ENCODE peak calls at places on chromosomes 6 and 20, in seven cellular contexts. W is spleen, S is K562, L is right lobe of liver, X is HCT116, Z is thyroid gland, H is IMR-90. K is an unnamed sample.

GRCh38 chr6:136439514-136440186 is 110.6 kb downstream of the MAP7 start:
- DNase-seq in W (no peak), S (no peak), L (no peak), X (no peak), Z (no peak), H (no peak), K (no peak)

GRCh38 chr6:80540700-80541099 is 434.2 kb downstream of the BCKDHB start:
- DNase-seq in W (no peak), S (no peak), L (no peak), X (no peak), Z (no peak), H (peak; percentile 13), K (no peak)

GRCh38 chr6:41767112-41767946 is 12.4 kb downstream of the FRS3 start:
- DNase-seq in W (no peak), S (peak; percentile 78), L (no peak), X (no peak), Z (no peak), H (peak; percentile 87), K (peak; percentile 91)

GRCh38 chr20:50284811-50285375 is 94.3 kb downstream of the CEBPB start:
- DNase-seq in W (no peak), S (no peak), L (no peak), X (no peak), Z (peak; percentile 53), H (no peak), K (no peak)

GRCh38 chr20:32007787-32008616 is 2.2 kb upstream of the CCM2L start:
- DNase-seq in W (peak; percentile 87), S (no peak), L (peak; percentile 45), X (no peak), Z (peak; percentile 13), H (no peak), K (no peak)

GRCh38 chr6:147852772-147853171 is 344.3 kb downstream of the SAMD5 start:
- DNase-seq in W (no peak), S (no peak), L (no peak), X (no peak), Z (no peak), H (peak; percentile 20), K (no peak)

GRCh38 chr6:31163922-31164321 is 5.5 kb downstream of the TCF19 start:
- DNase-seq in W (no peak), S (no peak), L (no peak), X (peak; percentile 13), Z (no peak), H (peak; percentile 16), K (no peak)

GRCh38 chr20:16241911-16242310 is 331.3 kb downstream of the KIF16B start:
- DNase-seq in W (no peak), S (no peak), L (no peak), X (peak; percentile 2), Z (no peak), H (no peak), K (no peak)

GRCh38 chr6:114342086-114342825 is 567 bp downstream of the HS3ST5 start:
- DNase-seq in W (peak; percentile 73), S (no peak), L (peak; percentile 18), X (no peak), Z (peak; percentile 7), H (no peak), K (no peak)

GRCh38 chr6:79377047-79377446 is 142.6 kb upstream of the HMGN3 start:
- DNase-seq in W (no peak), S (no peak), L (no peak), X (no peak), Z (no peak), H (no peak), K (no peak)

GRCh38 chr6:14290448-14291388 is 173.1 kb downstream of the CD83 start:
- DNase-seq in W (no peak), S (no peak), L (no peak), X (no peak), Z (no peak), H (no peak), K (no peak)

GRCh38 chr6:38259736-38260135 is 380.0 kb downstream of the BTBD9 start:
- DNase-seq in W (no peak), S (no peak), L (no peak), X (no peak), Z (no peak), H (peak; percentile 87), K (no peak)

GRCh38 chr20:32761831-32762753 is at the start of gene DNMT3B:
- DNase-seq in W (peak; percentile 91), S (peak; percentile 99), L (peak; percentile 84), X (peak; percentile 41), Z (peak; percentile 87), H (peak; percentile 73), K (peak; percentile 44)

GRCh38 chr6:39303425-39304153 is 10.6 kb downstream of the KCNK17 start:
- DNase-seq in W (no peak), S (no peak), L (no peak), X (no peak), Z (no peak), H (no peak), K (no peak)

GRCh38 chr20:22652685-22653568 is 68.6 kb upstream of the FOXA2 start:
- DNase-seq in W (no peak), S (no peak), L (no peak), X (no peak), Z (no peak), H (no peak), K (no peak)

GRCh38 chr6:27333642-27334040 is 21.6 kb upstream of the POM121L2 start:
- DNase-seq in W (no peak), S (no peak), L (no peak), X (no peak), Z (no peak), H (no peak), K (no peak)
- H3K4me3 ChIP-seq in W (no peak overlapping the region), S (peak overlapping the region; percentile 64), L (no peak overlapping the region), X (peak overlapping the region; percentile 47), Z (no peak overlapping the region), H (no peak overlapping the region), K (no peak overlapping the region)

GRCh38 chr6:93454533-93454932 is 35.2 kb upstream of the EPHA7 start:
- DNase-seq in W (no peak), S (no peak), L (no peak), X (no peak), Z (no peak), H (no peak), K (no peak)
- TF ChIP-seq CTCF in W (no peak), S (no peak), L (no peak), X (no peak), Z (no peak), H (no peak), K (no peak)

GRCh38 chr20:62808211-62808865 is 3.7 kb downstream of the OGFR start:
- DNase-seq in W (peak; percentile 94), S (peak; percentile 81), L (peak; percentile 72), X (no peak), Z (peak; percentile 57), H (peak; percentile 48), K (no peak)
- TF ChIP-seq POLR2A in W (no peak), S (no peak), L (no peak), X (no peak), Z (no peak), H (no peak), K (no peak)

GRCh38 chr6:27545271-27546046 is 72.6 kb upstream of the ZNF184 start:
- DNase-seq in W (no peak), S (peak; percentile 76), L (no peak), X (peak; percentile 74), Z (no peak), H (peak; percentile 76), K (no peak)

GRCh38 chr6:27546522-27546921 is 73.6 kb upstream of the ZNF184 start:
- DNase-seq in W (no peak), S (no peak), L (no peak), X (no peak), Z (no peak), H (no peak), K (no peak)

GRCh38 chr6:27544612-27545260 is 71.8 kb upstream of the ZNF184 start:
- DNase-seq in W (no peak), S (no peak), L (no peak), X (no peak), Z (no peak), H (no peak), K (no peak)

GRCh38 chr6:27550692-27551091 is 77.8 kb upstream of the ZNF184 start:
- DNase-seq in W (no peak), S (no peak), L (no peak), X (no peak), Z (no peak), H (no peak), K (no peak)

DNA sequence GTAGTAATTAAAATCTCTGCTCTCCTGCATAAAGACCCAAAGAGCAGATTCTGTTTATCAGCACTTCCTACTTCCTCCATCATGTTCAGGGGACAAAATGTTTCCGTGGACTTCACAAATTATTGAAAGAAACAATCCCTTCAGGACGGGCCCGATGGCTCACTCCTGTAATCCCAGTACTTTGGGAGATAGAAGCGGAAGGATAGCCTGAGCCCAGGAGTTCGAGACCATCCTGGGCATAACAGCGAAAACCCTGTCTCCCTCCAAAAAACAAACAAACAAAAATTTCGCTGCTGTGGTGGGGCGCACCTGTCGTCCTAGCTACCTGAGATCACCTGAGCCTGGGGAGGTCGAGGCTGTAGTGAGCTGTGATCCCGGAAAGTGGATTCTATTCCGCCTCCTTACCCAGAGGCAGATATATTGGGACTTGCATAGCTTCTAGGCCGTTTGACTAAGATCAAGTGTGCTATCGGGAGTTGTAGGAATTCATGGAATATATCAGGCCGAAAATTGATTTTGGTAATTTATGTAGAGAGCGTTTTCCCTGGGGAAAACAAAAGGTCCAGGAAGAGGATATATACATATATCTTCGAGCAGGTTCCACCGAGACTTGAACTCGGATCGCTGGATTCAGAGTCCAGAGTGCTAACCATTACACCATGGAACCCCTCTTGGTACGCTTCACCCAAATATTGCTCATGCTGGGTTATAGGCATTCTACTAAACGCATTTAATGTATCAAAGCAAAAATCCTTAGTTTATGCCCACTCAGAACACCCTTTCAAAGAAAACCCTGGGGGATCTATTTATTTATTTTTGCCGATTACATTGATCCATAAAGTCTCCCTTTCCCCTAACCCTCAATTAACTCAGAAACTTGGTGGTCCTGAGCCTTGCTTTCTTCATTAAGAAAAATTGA is 74.5 kb upstream of the ZNF184 start:
- DNase-seq in W (no peak), S (peak; percentile 48), L (no peak), X (peak; percentile 74), Z (no peak), H (peak; percentile 68), K (no peak)
- H3K4me3 ChIP-seq in W (no peak overlapping the region), S (peak overlapping the region; percentile 53), L (no peak overlapping the region), X (peak overlapping the region; percentile 34), Z (no peak overlapping the region), H (peak overlapping the region; percentile 30), K (no peak overlapping the region)

DNA sequence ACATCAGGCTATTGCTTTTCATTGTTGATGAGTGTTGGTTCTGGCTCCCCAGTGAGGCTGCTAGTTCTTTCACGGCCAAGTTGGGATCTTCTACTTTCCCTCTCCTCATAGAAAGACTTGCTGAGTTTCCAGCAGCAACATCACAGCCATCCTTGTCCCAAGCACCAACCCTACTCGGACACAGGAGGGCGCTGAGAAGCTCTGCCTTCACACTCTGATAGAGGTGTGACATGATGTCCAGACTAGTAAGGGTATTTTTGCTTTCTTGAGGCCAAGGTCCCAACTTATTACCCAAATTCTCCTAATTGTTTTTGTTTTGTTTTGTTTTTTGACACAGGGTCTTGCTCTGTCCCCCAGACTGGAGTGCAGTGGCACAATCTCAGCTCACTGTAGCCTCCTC is 3.0 kb upstream of the GCM1 start:
- DNase-seq in W (no peak), S (peak; percentile 25), L (no peak), X (peak; percentile 27), Z (no peak), H (no peak), K (no peak)
- TF ChIP-seq CTCF in W (no peak), S (peak; percentile 53), L (no peak), X (peak; percentile 65), Z (no peak), H (peak; percentile 11), K (no peak)

K was measured in lower leg skin.